ENCODE peak calls at places on chromosome 11, in eight cellular contexts. One of them, this sample, is unnamed.
A peak's percentile ranks its signal among the peaks of the same experiment; 100 is the strongest.

GRCh38 chr11:8206251-8207079 is 37.6 kb upstream of the RIC3 start:
- DNase-seq in activated CD4-positive, alpha-beta T cell treated with anti-CD3 and anti-CD28 coated beads, Interleukin-2, amount 50 U/mL, for 1 hour: no peak
- DNase-seq in AG10803: no peak
- DNase-seq in NCI-H146: peak; percentile 94
- DNase-seq in PC-3: no peak
- DNase-seq in NCI-H1694 treated with DMSO at 0.1 percent for 48 hours: no peak
- DNase-seq in foreskin fibroblast: no peak
- DNase-seq in right atrium auricular region: no peak
- DNase-seq in this sample: no peak

GRCh38 chr11:72224587-72225410 is at the start of gene INPPL1:
- DNase-seq in activated CD4-positive, alpha-beta T cell treated with anti-CD3 and anti-CD28 coated beads, Interleukin-2, amount 50 U/mL, for 1 hour: peak; percentile 38
- DNase-seq in AG10803: no peak
- DNase-seq in NCI-H146: peak; percentile 37
- DNase-seq in PC-3: peak; percentile 43
- DNase-seq in NCI-H1694 treated with DMSO at 0.1 percent for 48 hours: no peak
- DNase-seq in foreskin fibroblast: peak; percentile 68
- DNase-seq in right atrium auricular region: peak; percentile 58
- DNase-seq in this sample: peak; percentile 62

GRCh38 chr11:130124096-130124495 is 35.5 kb upstream of the ST14 start:
- DNase-seq in activated CD4-positive, alpha-beta T cell treated with anti-CD3 and anti-CD28 coated beads, Interleukin-2, amount 50 U/mL, for 1 hour: no peak
- DNase-seq in AG10803: peak; percentile 94
- DNase-seq in NCI-H146: no peak
- DNase-seq in PC-3: peak; percentile 96
- DNase-seq in NCI-H1694 treated with DMSO at 0.1 percent for 48 hours: no peak
- DNase-seq in foreskin fibroblast: peak; percentile 94
- DNase-seq in right atrium auricular region: peak; percentile 87
- DNase-seq in this sample: no peak

GRCh38 chr11:75900848-75901247 is 85.8 kb downstream of the UVRAG start:
- DNase-seq in activated CD4-positive, alpha-beta T cell treated with anti-CD3 and anti-CD28 coated beads, Interleukin-2, amount 50 U/mL, for 1 hour: no peak
- DNase-seq in AG10803: no peak
- DNase-seq in NCI-H146: no peak
- DNase-seq in PC-3: no peak
- DNase-seq in NCI-H1694 treated with DMSO at 0.1 percent for 48 hours: no peak
- DNase-seq in foreskin fibroblast: no peak
- DNase-seq in right atrium auricular region: no peak
- DNase-seq in this sample: no peak

GRCh38 chr11:120217941-120218694 is 7.3 kb downstream of the OAF start:
- DNase-seq in activated CD4-positive, alpha-beta T cell treated with anti-CD3 and anti-CD28 coated beads, Interleukin-2, amount 50 U/mL, for 1 hour: no peak
- DNase-seq in AG10803: no peak
- DNase-seq in NCI-H146: no peak
- DNase-seq in PC-3: no peak
- DNase-seq in NCI-H1694 treated with DMSO at 0.1 percent for 48 hours: no peak
- DNase-seq in foreskin fibroblast: no peak
- DNase-seq in right atrium auricular region: no peak
- DNase-seq in this sample: no peak

GRCh38 chr11:133403900-133404299 is 128.4 kb downstream of the OPCML start:
- DNase-seq in activated CD4-positive, alpha-beta T cell treated with anti-CD3 and anti-CD28 coated beads, Interleukin-2, amount 50 U/mL, for 1 hour: no peak
- DNase-seq in AG10803: no peak
- DNase-seq in NCI-H146: no peak
- DNase-seq in PC-3: no peak
- DNase-seq in NCI-H1694 treated with DMSO at 0.1 percent for 48 hours: no peak
- DNase-seq in foreskin fibroblast: no peak
- DNase-seq in right atrium auricular region: no peak
- DNase-seq in this sample: peak; percentile 21

GRCh38 chr11:58318532-58318931 is 40.3 kb downstream of the OR5B17 start:
- DNase-seq in activated CD4-positive, alpha-beta T cell treated with anti-CD3 and anti-CD28 coated beads, Interleukin-2, amount 50 U/mL, for 1 hour: no peak
- DNase-seq in AG10803: peak; percentile 80
- DNase-seq in NCI-H146: no peak
- DNase-seq in PC-3: no peak
- DNase-seq in NCI-H1694 treated with DMSO at 0.1 percent for 48 hours: no peak
- DNase-seq in foreskin fibroblast: peak; percentile 38
- DNase-seq in right atrium auricular region: no peak
- DNase-seq in this sample: no peak

GRCh38 chr11:104858882-104859735 is 39.2 kb downstream of the CASP12 start:
- DNase-seq in activated CD4-positive, alpha-beta T cell treated with anti-CD3 and anti-CD28 coated beads, Interleukin-2, amount 50 U/mL, for 1 hour: no peak
- DNase-seq in AG10803: no peak
- DNase-seq in NCI-H146: no peak
- DNase-seq in PC-3: no peak
- DNase-seq in NCI-H1694 treated with DMSO at 0.1 percent for 48 hours: peak; percentile 6
- DNase-seq in foreskin fibroblast: peak; percentile 54
- DNase-seq in right atrium auricular region: no peak
- DNase-seq in this sample: peak; percentile 66

GRCh38 chr11:31913985-31914384 is 102.9 kb upstream of the PAX6 start:
- DNase-seq in activated CD4-positive, alpha-beta T cell treated with anti-CD3 and anti-CD28 coated beads, Interleukin-2, amount 50 U/mL, for 1 hour: no peak
- DNase-seq in AG10803: no peak
- DNase-seq in NCI-H146: no peak
- DNase-seq in PC-3: no peak
- DNase-seq in NCI-H1694 treated with DMSO at 0.1 percent for 48 hours: no peak
- DNase-seq in foreskin fibroblast: no peak
- DNase-seq in right atrium auricular region: no peak
- DNase-seq in this sample: no peak

GRCh38 chr11:34826384-34826726 is 89.8 kb downstream of the APIP start:
- DNase-seq in activated CD4-positive, alpha-beta T cell treated with anti-CD3 and anti-CD28 coated beads, Interleukin-2, amount 50 U/mL, for 1 hour: no peak
- DNase-seq in AG10803: no peak
- DNase-seq in NCI-H146: no peak
- DNase-seq in PC-3: no peak
- DNase-seq in NCI-H1694 treated with DMSO at 0.1 percent for 48 hours: no peak
- DNase-seq in foreskin fibroblast: no peak
- DNase-seq in right atrium auricular region: no peak
- DNase-seq in this sample: no peak